ENCODE peak calls at places on chromosomes 6 and 20, in six cellular contexts. Z is IMR-90, O is psoas muscle, V is PC-9, D is NT2/D1, K is uterus. T is an unnamed sample. For H3K27me3 and H3K4me1, the result is how much of the 10 kb centered on the place peaks cover.

GRCh38 chr20:49964964-49965780 is 17.6 kb upstream of the SNAI1 start:
- DNase-seq in V (peak), Z (no peak), K (no peak), D (peak), O (no peak), T (no peak)

GRCh38 chr6:49264909-49265308 is 198.1 kb downstream of the MMUT start:
- DNase-seq in K (no peak), O (no peak), D (no peak), V (no peak), Z (no peak), T (no peak)

GRCh38 chr20:57392512-57393271 is 1.5 kb downstream of the RBM38 start:
- DNase-seq in K (no peak), V (no peak), O (peak), Z (no peak), D (no peak), T (peak)

GRCh38 chr20:58714340-58714922 is 21.8 kb downstream of the NPEPL1 start:
- DNase-seq in V (no peak), Z (no peak), K (peak), D (no peak), O (no peak), T (no peak)

GRCh38 chr6:170030284-170031095 is 260.4 kb downstream of the DLL1 start:
- DNase-seq in V (no peak), Z (no peak), D (no peak), O (no peak), K (peak), T (no peak)

GRCh38 chr6:41641352-41641925 is 3.2 kb downstream of the MDFI start:
- DNase-seq in O (no peak), D (no peak), Z (no peak), V (no peak), K (no peak), T (no peak)

GRCh38 chr20:5127204-5127858 is 523 bp downstream of the CDS2 start:
- DNase-seq in O (peak), Z (peak), K (peak), V (peak), D (peak), T (peak)

GRCh38 chr6:45609141-45609638 is 231.5 kb upstream of the SUPT3H start:
- DNase-seq in O (peak), K (no peak), Z (peak), D (no peak), V (no peak), T (no peak)

GRCh38 chr6:19368511-19368910 is 468.7 kb upstream of the ID4 start:
- DNase-seq in O (no peak), K (no peak), D (no peak), V (peak), Z (peak), T (no peak)

GRCh38 chr6:31534011-31534410 is 5.2 kb downstream of the MCCD1 start:
- DNase-seq in K (no peak), O (no peak), V (no peak), Z (no peak), D (no peak), T (no peak)

GRCh38 chr6:160329188-160329587 is 19.0 kb upstream of the SLC22A3 start:
- DNase-seq in K (no peak), Z (no peak), D (no peak), O (no peak), V (no peak), T (no peak)

GRCh38 chr6:31058128-31058894 is 48.0 kb downstream of the MUC22 start:
- DNase-seq in Z (peak), V (peak), K (no peak), O (no peak), D (no peak), T (no peak)

GRCh38 chr20:33281550-33282146 is 1.4 kb upstream of the BPIFB1 start:
- DNase-seq in K (no peak), V (no peak), O (no peak), Z (no peak), D (no peak), T (no peak)
- H3K27me3 ChIP-seq in K (under half), V (under half), O (under half), Z (under half), D (under half), T (under half)

GRCh38 chr20:64065062-64065972 is 2.3 kb downstream of the TCEA2 start:
- DNase-seq in K (no peak), O (no peak), Z (no peak), V (no peak), D (no peak), T (no peak)
- H3K4me1 ChIP-seq in K (under half), O (under half), Z (under half), V (under half), D (under half), T (under half)

GRCh38 chr20:43914286-43914685 is 366 bp upstream of the TOX2 start:
- DNase-seq in V (peak), K (no peak), Z (no peak), O (no peak), D (no peak), T (no peak)
- H3K27me3 ChIP-seq in V (under half), K (under half), Z (under half), O (under half), D (under half), T (under half)

GRCh38 chr6:137234505-137234863 is 15.3 kb upstream of the IFNGR1 start:
- DNase-seq in O (no peak), K (no peak), V (no peak), D (no peak), Z (no peak), T (no peak)
- H3K4me1 ChIP-seq in O (under half), K (under half), V (half or more), D (under half), Z (under half), T (under half)

GRCh38 chr6:146814148-146814750 is 215.5 kb downstream of the ADGB start:
- DNase-seq in D (no peak), V (no peak), K (no peak), O (no peak), Z (peak), T (no peak)

GRCh38 chr6:146813554-146813953 is 214.8 kb downstream of the ADGB start:
- DNase-seq in V (no peak), O (no peak), K (no peak), D (no peak), Z (peak), T (no peak)
- H3K27me3 ChIP-seq in V (under half), O (under half), K (under half), D (under half), Z (under half), T (under half)